ENCODE peak calls at places on chromosomes 3 and 15, in six cellular contexts. W is HCT116, R is suprapubic skin, Q is A549, E is ovary, G is left ventricle myocardium inferior. C is an unnamed sample. For H3K4me1, the result is how much of the 10 kb centered on the place peaks cover.

GRCh38 chr3:58323795-58324674 is 8.7 kb upstream of the PXK start:
- DNase-seq in G (no peak), W (no peak), R (no peak), Q (no peak), E (no peak), C (no peak)

GRCh38 chr3:185280572-185281365 is 26.9 kb upstream of the EHHADH start:
- DNase-seq in R (no peak), G (no peak), E (no peak), Q (peak), W (peak), C (no peak)

GRCh38 chr15:80490431-80490990 is 86.3 kb downstream of the ARNT2 start:
- DNase-seq in E (no peak), G (no peak), Q (no peak), W (no peak), R (no peak), C (no peak)

GRCh38 chr3:24137958-24138875 is 193.1 kb downstream of the NR1D2 start:
- DNase-seq in E (no peak), G (no peak), R (no peak), W (no peak), Q (no peak), C (no peak)

GRCh38 chr3:119360736-119361462 is 66.7 kb downstream of the ARHGAP31 start:
- DNase-seq in W (no peak), G (no peak), Q (no peak), E (no peak), R (no peak), C (no peak)

GRCh38 chr3:149314807-149315578 is 18.4 kb downstream of the TM4SF18 start:
- DNase-seq in R (no peak), G (no peak), Q (no peak), W (no peak), E (no peak), C (no peak)

GRCh38 chr15:27512281-27513001 is 541.5 kb downstream of the GABRG3 start:
- DNase-seq in G (no peak), W (no peak), E (no peak), R (no peak), Q (no peak), C (no peak)

GRCh38 chr3:156217674-156218352 is 97.4 kb downstream of the KCNAB1 start:
- DNase-seq in E (no peak), Q (no peak), G (no peak), W (no peak), R (no peak), C (no peak)

GRCh38 chr15:55253580-55253979 is 36.0 kb downstream of the RAB27A start:
- DNase-seq in Q (no peak), G (no peak), R (no peak), E (no peak), W (no peak), C (no peak)

GRCh38 chr3:134796313-134797079 is 1.4 kb downstream of the EPHB1 start:
- DNase-seq in Q (no peak), G (no peak), E (no peak), W (no peak), R (no peak), C (no peak)

GRCh38 chr3:134761213-134761612 is 33.8 kb upstream of the EPHB1 start:
- DNase-seq in E (no peak), G (no peak), Q (no peak), R (no peak), W (no peak), C (no peak)

GRCh38 chr15:29945943-29946591 is 123.8 kb upstream of the TJP1 start:
- DNase-seq in Q (no peak), R (no peak), W (no peak), E (no peak), G (no peak), C (no peak)

GRCh38 chr15:80695099-80695910 is at the start of gene ABHD17C:
- DNase-seq in R (peak), E (peak), G (peak), W (no peak), Q (peak), C (peak)

GRCh38 chr15:80203361-80203885 is 48.6 kb downstream of the CTXND1 start:
- DNase-seq in Q (no peak), W (no peak), G (no peak), R (peak), E (no peak), C (no peak)

GRCh38 chr3:140273542-140274195 is 338.7 kb downstream of the CLSTN2 start:
- DNase-seq in R (no peak), Q (no peak), E (no peak), G (no peak), W (no peak), C (no peak)

GRCh38 chr15:74226761-74227540 is 9.2 kb upstream of the CCDC33 start:
- DNase-seq in E (no peak), W (no peak), R (no peak), Q (no peak), G (no peak), C (no peak)

GRCh38 chr3:50237133-50237651 is 1.2 kb downstream of the GNAI2 start:
- DNase-seq in Q (no peak), E (no peak), G (no peak), R (no peak), W (no peak), C (no peak)

GRCh38 chr3:52498134-52499054 is 3.3 kb downstream of the STAB1 start:
- DNase-seq in E (peak), R (no peak), W (no peak), Q (no peak), G (peak), C (no peak)

GRCh38 chr3:144900366-144900765 is 928.7 kb downstream of the DIPK2A start:
- DNase-seq in Q (no peak), G (no peak), W (no peak), R (no peak), E (no peak), C (no peak)

GRCh38 chr3:66115858-66116654 is 77.3 kb upstream of the MAGI1 start:
- DNase-seq in R (no peak), Q (peak), W (peak), G (peak), E (no peak), C (no peak)

GRCh38 chr3:146404451-146404850 is 64.9 kb downstream of the PLSCR2 start:
- DNase-seq in Q (no peak), R (no peak), G (no peak), E (no peak), W (no peak), C (no peak)

GRCh38 chr3:27507515-27508266 is 23.5 kb upstream of the SLC4A7 start:
- DNase-seq in E (no peak), W (no peak), Q (no peak), G (no peak), R (peak), C (no peak)

GRCh38 chr3:159260049-159260662 is 458.3 kb downstream of the MFSD1 start:
- DNase-seq in R (no peak), G (no peak), Q (peak), W (peak), E (no peak), C (no peak)

GRCh38 chr3:197809356-197810020 is 18.4 kb downstream of the LRCH3 start:
- DNase-seq in R (no peak), E (no peak), Q (no peak), G (no peak), W (no peak), C (no peak)

GRCh38 chr15:37682304-37682703 is 252.1 kb upstream of the TMCO5A start:
- DNase-seq in E (no peak), G (no peak), W (peak), Q (no peak), R (no peak), C (no peak)

GRCh38 chr3:81788650-81789049 is 27.2 kb upstream of the GBE1 start:
- DNase-seq in W (no peak), R (no peak), Q (no peak), E (no peak), G (no peak), C (no peak)

GRCh38 chr15:51366911-51367310 is 25.5 kb downstream of the GLDN start:
- DNase-seq in R (no peak), W (no peak), G (no peak), E (peak), Q (no peak), C (no peak)

GRCh38 chr3:29279830-29280229 is 1.0 kb upstream of the RBMS3 start:
- DNase-seq in G (no peak), E (peak), R (no peak), W (no peak), Q (no peak), C (no peak)

GRCh38 chr3:135117977-135118376 is 322.9 kb downstream of the EPHB1 start:
- DNase-seq in W (no peak), R (peak), Q (no peak), G (no peak), E (no peak), C (no peak)

GRCh38 chr3:121574449-121574848 is 6.7 kb downstream of the ARGFX start:
- DNase-seq in Q (no peak), G (no peak), R (no peak), E (no peak), W (peak), C (no peak)

GRCh38 chr3:8593022-8593817 is 51.4 kb downstream of the SSUH2 start:
- DNase-seq in G (no peak), R (no peak), E (no peak), Q (no peak), W (no peak), C (no peak)

GRCh38 chr3:117887896-117888295 is 1146.8 kb downstream of the IGSF11 start:
- DNase-seq in W (no peak), Q (no peak), R (no peak), G (no peak), E (no peak), C (no peak)

GRCh38 chr15:31377030-31377429 is 50.4 kb downstream of the KLF13 start:
- DNase-seq in Q (no peak), R (no peak), E (no peak), W (no peak), G (peak), C (peak)

GRCh38 chr3:7760718-7761117 is 740.9 kb upstream of the LMCD1 start:
- DNase-seq in E (no peak), Q (no peak), W (no peak), R (no peak), G (no peak), C (no peak)

GRCh38 chr15:31302778-31303433 is 23.7 kb upstream of the KLF13 start:
- DNase-seq in R (peak), E (no peak), Q (no peak), W (no peak), G (no peak), C (no peak)

GRCh38 chr3:109930592-109930991 is 593.2 kb upstream of the DPPA4 start:
- DNase-seq in R (no peak), G (no peak), E (no peak), Q (no peak), W (no peak), C (no peak)

GRCh38 chr3:81198766-81199165 is 562.7 kb downstream of the GBE1 start:
- DNase-seq in E (no peak), Q (no peak), R (no peak), G (no peak), W (no peak), C (no peak)

GRCh38 chr3:11668243-11669232 is 24.8 kb upstream of the VGLL4 start:
- DNase-seq in W (no peak), Q (no peak), R (no peak), E (no peak), G (no peak), C (no peak)

DNA sequence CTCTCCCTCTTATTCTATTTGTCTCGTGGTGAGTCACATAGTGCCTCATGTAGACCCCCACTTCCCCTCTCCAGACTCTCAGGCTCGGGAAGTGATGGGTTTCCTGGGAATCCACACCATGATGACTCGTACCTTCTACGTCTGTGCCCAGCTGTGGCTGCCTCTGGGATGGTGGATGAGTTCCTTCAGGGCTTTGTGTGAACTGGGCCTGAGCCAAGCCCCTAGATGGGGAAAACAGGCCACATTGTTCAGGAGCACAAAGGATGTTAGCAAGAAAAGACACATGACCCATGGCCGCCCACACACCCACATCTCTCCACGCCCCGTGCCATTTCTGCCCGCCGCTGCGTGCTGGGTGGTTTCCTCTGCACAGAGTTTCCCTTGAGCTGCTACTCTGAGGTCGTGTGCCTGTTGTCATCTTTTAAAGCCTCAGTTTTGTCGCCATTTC is 10.5 kb downstream of the ISG20 start:
- DNase-seq in E (no peak), Q (no peak), W (peak), G (peak), R (peak), C (no peak)
- H3K27ac ChIP-seq in E (no peak), Q (no peak), W (peak), G (peak), R (peak), C (peak)

GRCh38 chr3:111539351-111540331 is 2.4 kb upstream of the CD96 start:
- DNase-seq in W (peak), R (no peak), G (peak), E (peak), Q (peak), C (peak)

GRCh38 chr3:111538111-111538510 is 3.9 kb upstream of the CD96 start:
- DNase-seq in E (no peak), W (no peak), Q (no peak), G (no peak), R (no peak), C (no peak)

GRCh38 chr3:111541911-111542483 is at the start of gene CD96:
- DNase-seq in Q (no peak), G (no peak), R (no peak), W (no peak), E (no peak), C (no peak)

GRCh38 chr3:111538687-111539086 is 3.3 kb upstream of the CD96 start:
- DNase-seq in W (no peak), E (no peak), R (no peak), Q (no peak), G (no peak), C (no peak)

DNA sequence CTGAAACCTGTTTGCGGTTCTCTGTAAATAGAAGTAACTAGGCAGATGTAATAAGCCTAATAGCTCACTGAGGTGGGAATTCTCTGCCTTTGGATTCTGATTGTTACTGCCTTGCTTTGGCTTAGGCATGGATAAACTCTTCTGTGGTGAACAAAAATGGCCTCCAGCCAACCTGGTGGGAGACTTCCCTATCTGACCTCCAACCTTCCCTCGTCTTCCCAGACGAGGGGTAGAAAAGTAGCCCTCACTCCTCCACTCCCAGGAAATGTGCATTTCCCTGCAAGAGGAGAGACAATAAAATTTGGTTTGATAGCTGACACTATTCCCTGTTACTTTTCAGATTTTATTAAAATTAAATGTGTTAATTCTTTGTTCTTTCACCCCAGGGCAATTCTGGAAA is 606 bp upstream of the CD96 start:
- DNase-seq in W (no peak), Q (no peak), E (no peak), R (no peak), G (no peak), C (no peak)
- H3K4me1 ChIP-seq in W (under half), Q (under half), E (under half), R (under half), G (under half), C (under half)

GRCh38 chr3:18988619-18989229 is 159.6 kb upstream of the KCNH8 start:
- DNase-seq in W (no peak), E (no peak), Q (peak), R (no peak), G (no peak), C (no peak)
- H3K27ac ChIP-seq in W (no peak), E (no peak), Q (no peak), R (no peak), G (no peak), C (no peak)

GRCh38 chr15:85405467-85405866 is 25.1 kb downstream of the AKAP13 start:
- DNase-seq in W (no peak), G (no peak), E (no peak), R (no peak), Q (no peak), C (no peak)
- H3K4me1 ChIP-seq in W (under half), G (half or more), E (under half), R (half or more), Q (half or more), C (under half)

C was measured in left lung.